ENCODE peak calls at places on chromosome 3, in six cellular contexts. A, U, P, L, E and S are unnamed samples.

GRCh38 chr3:108564564-108564963 is 24.7 kb downstream of the CIP2A start:
- DNase-seq in A (no peak), U (peak; percentile 72), P (no peak), L (no peak), E (no peak), S (no peak)

GRCh38 chr3:12719541-12719940 is 39.5 kb downstream of the TMEM40 start:
- DNase-seq in A (no peak), U (no peak), P (no peak), L (no peak), E (no peak), S (no peak)

GRCh38 chr3:99842826-99843589 is 25.3 kb downstream of the CMSS1 start:
- DNase-seq in A (no peak), U (peak; percentile 78), P (no peak), L (no peak), E (no peak), S (peak; percentile 59)

GRCh38 chr3:174439621-174440349 is 419.3 kb upstream of the NAALADL2 start:
- DNase-seq in A (peak; percentile 24), U (peak; percentile 98), P (no peak), L (peak; percentile 27), E (peak; percentile 89), S (peak; percentile 87)

GRCh38 chr3:56862352-56863062 is 60.8 kb upstream of the ARHGEF3 start:
- DNase-seq in A (peak; percentile 49), U (peak; percentile 85), P (no peak), L (no peak), E (no peak), S (no peak)

GRCh38 chr3:50642382-50642781 is 25.4 kb downstream of the MAPKAPK3 start:
- DNase-seq in A (no peak), U (no peak), P (no peak), L (no peak), E (no peak), S (no peak)

GRCh38 chr3:143084856-143085731 is 34.5 kb upstream of the CHST2 start:
- DNase-seq in A (no peak), U (peak; percentile 30), P (no peak), L (no peak), E (peak; percentile 1), S (no peak)

GRCh38 chr3:77227567-77227966 is 187.7 kb downstream of the ROBO2 start:
- DNase-seq in A (no peak), U (no peak), P (no peak), L (no peak), E (no peak), S (no peak)

GRCh38 chr3:110773413-110773954 is 298.1 kb upstream of the NECTIN3 start:
- DNase-seq in A (no peak), U (peak; percentile 86), P (no peak), L (no peak), E (peak; percentile 57), S (peak; percentile 97)

GRCh38 chr3:134216851-134217250 is 33.8 kb downstream of the RYK start:
- DNase-seq in A (no peak), U (no peak), P (no peak), L (no peak), E (no peak), S (no peak)

GRCh38 chr3:141646760-141647561 is 91.1 kb upstream of the RNF7 start:
- DNase-seq in A (no peak), U (peak; percentile 39), P (no peak), L (no peak), E (no peak), S (no peak)

GRCh38 chr3:113535898-113536297 is 3.5 kb downstream of the SIDT1 start:
- DNase-seq in A (no peak), U (peak; percentile 45), P (no peak), L (no peak), E (no peak), S (no peak)

GRCh38 chr3:184679056-184679502 is 32.8 kb downstream of the MAGEF1 start:
- DNase-seq in A (no peak), U (no peak), P (no peak), L (peak; percentile 65), E (no peak), S (no peak)

GRCh38 chr3:155078959-155079794 is 942 bp upstream of the MME start:
- DNase-seq in A (no peak), U (no peak), P (no peak), L (no peak), E (no peak), S (peak; percentile 20)

GRCh38 chr3:191343115-191343514 is 12.8 kb upstream of the UTS2B start:
- DNase-seq in A (no peak), U (peak; percentile 63), P (no peak), L (no peak), E (no peak), S (no peak)

GRCh38 chr3:73435055-73435454 is 189.7 kb downstream of the PDZRN3 start:
- DNase-seq in A (no peak), U (no peak), P (no peak), L (no peak), E (no peak), S (no peak)

GRCh38 chr3:61311044-61311443 is 59.8 kb upstream of the FHIT start:
- DNase-seq in A (no peak), U (no peak), P (no peak), L (no peak), E (no peak), S (no peak)

GRCh38 chr3:178385280-178385952 is 150.8 kb upstream of the KCNMB2 start:
- DNase-seq in A (peak; percentile 10), U (peak; percentile 72), P (no peak), L (peak; percentile 22), E (no peak), S (no peak)

GRCh38 chr3:155185623-155186022 is 105.5 kb downstream of the MME start:
- DNase-seq in A (no peak), U (peak; percentile 27), P (no peak), L (no peak), E (peak; percentile 6), S (peak; percentile 39)

GRCh38 chr3:188264231-188265213 is 110.6 kb downstream of the LPP start:
- DNase-seq in A (no peak), U (peak; percentile 65), P (no peak), L (peak; percentile 66), E (no peak), S (no peak)

GRCh38 chr3:49799761-49800160 is at the start of gene CDHR4:
- DNase-seq in A (no peak), U (peak; percentile 83), P (no peak), L (no peak), E (peak; percentile 41), S (peak; percentile 47)

GRCh38 chr3:102106421-102107097 is 257.2 kb downstream of the NFKBIZ start:
- DNase-seq in A (no peak), U (peak; percentile 68), P (no peak), L (no peak), E (no peak), S (no peak)

GRCh38 chr3:38548154-38548931 is 52.2 kb downstream of the EXOG start:
- DNase-seq in A (no peak), U (peak; percentile 69), P (no peak), L (no peak), E (no peak), S (no peak)

GRCh38 chr3:11494131-11494916 is 149.4 kb downstream of the VGLL4 start:
- DNase-seq in A (no peak), U (peak; percentile 33), P (no peak), L (no peak), E (no peak), S (no peak)

GRCh38 chr3:159964166-159964973 is 24.3 kb upstream of the IL12A start:
- DNase-seq in A (no peak), U (peak; percentile 94), P (no peak), L (no peak), E (peak; percentile 56), S (peak; percentile 73)

GRCh38 chr3:34212175-34212574 is 413.7 kb downstream of the PDCD6IP start:
- DNase-seq in A (no peak), U (no peak), P (no peak), L (no peak), E (no peak), S (no peak)

GRCh38 chr3:193673845-193674244 is 80.8 kb downstream of the OPA1 start:
- DNase-seq in A (peak; percentile 38), U (no peak), P (no peak), L (no peak), E (no peak), S (no peak)

GRCh38 chr3:180409170-180409569 is 192.8 kb upstream of the TTC14 start:
- DNase-seq in A (no peak), U (peak; percentile 85), P (no peak), L (no peak), E (no peak), S (no peak)